ENCODE peak calls at places on chromosomes 6 and 20, in nine cellular contexts. I, S, X, R, U, W, G, N and V are unnamed samples. For H3K4me1, the result is how much of the 10 kb centered on the place peaks cover.

GRCh38 chr6:52326540-52327364 is 35.2 kb upstream of the PAQR8 start:
- DNase-seq in U (no peak), X (no peak), N (no peak), R (no peak), G (no peak), S (no peak), I (no peak), W (no peak), V (no peak)

GRCh38 chr6:121592261-121592935 is 157.0 kb downstream of the GJA1 start:
- DNase-seq in R (no peak), I (no peak), G (no peak), N (no peak), U (no peak), W (no peak), X (no peak), S (no peak), V (no peak)

GRCh38 chr6:148382856-148383255 is 40.2 kb downstream of the SASH1 start:
- DNase-seq in S (no peak), X (no peak), R (no peak), G (no peak), U (no peak), I (peak), W (no peak), N (no peak), V (no peak)

GRCh38 chr6:27248783-27249182 is 1.3 kb downstream of the PRSS16 start:
- DNase-seq in G (no peak), W (no peak), U (no peak), S (no peak), R (no peak), N (no peak), X (no peak), I (no peak), V (no peak)

GRCh38 chr6:148186916-148187315 is 155.7 kb upstream of the SASH1 start:
- DNase-seq in X (no peak), N (no peak), W (no peak), G (no peak), I (no peak), S (no peak), R (no peak), U (no peak), V (no peak)

GRCh38 chr6:114376611-114377206 is 33.9 kb upstream of the HS3ST5 start:
- DNase-seq in R (no peak), I (no peak), N (no peak), U (peak), G (no peak), W (no peak), X (no peak), S (no peak), V (no peak)

GRCh38 chr20:3164763-3165410 is 5.2 kb upstream of the FASTKD5 start:
- DNase-seq in G (no peak), R (no peak), S (peak), I (no peak), U (no peak), N (no peak), X (no peak), W (no peak), V (no peak)

GRCh38 chr20:63177134-63177784 is 38.7 kb downstream of the YTHDF1 start:
- DNase-seq in W (no peak), N (no peak), R (no peak), U (no peak), G (no peak), X (no peak), S (no peak), I (no peak), V (no peak)

GRCh38 chr20:50120935-50121693 is 8.2 kb upstream of the UBE2V1 start:
- DNase-seq in X (peak), I (peak), W (peak), U (peak), R (peak), N (peak), G (peak), S (peak), V (no peak)

GRCh38 chr6:73854998-73855718 is 159.2 kb downstream of the CD109 start:
- DNase-seq in I (peak), X (peak), U (peak), R (no peak), W (no peak), N (no peak), G (no peak), S (no peak), V (no peak)

GRCh38 chr20:44069203-44069931 is 117.6 kb downstream of the JPH2 start:
- DNase-seq in R (no peak), N (no peak), G (peak), S (peak), X (peak), U (no peak), W (no peak), I (no peak), V (no peak)

GRCh38 chr6:11613858-11614257 is 76.3 kb downstream of the TMEM170B start:
- DNase-seq in R (no peak), W (no peak), N (peak), I (peak), U (no peak), G (no peak), S (no peak), X (no peak), V (no peak)

GRCh38 chr6:37946021-37946420 is 126.5 kb downstream of the ZFAND3 start:
- DNase-seq in G (no peak), W (no peak), U (no peak), N (no peak), I (no peak), X (no peak), R (no peak), S (no peak), V (no peak)

GRCh38 chr6:132147530-132148011 is 196.4 kb upstream of the CCN2 start:
- DNase-seq in G (no peak), U (no peak), R (no peak), X (no peak), N (no peak), S (no peak), W (no peak), I (peak), V (no peak)

GRCh38 chr6:3887150-3887700 is 38.1 kb downstream of the FAM50B start:
- DNase-seq in U (no peak), X (no peak), G (no peak), S (peak), I (peak), W (no peak), R (no peak), N (peak), V (no peak)

GRCh38 chr6:28978959-28979561 is 26.1 kb downstream of the ZNF311 start:
- DNase-seq in W (no peak), U (no peak), I (no peak), X (no peak), N (no peak), G (no peak), S (no peak), R (no peak), V (no peak)

GRCh38 chr6:12343122-12343439 is 52.9 kb downstream of the EDN1 start:
- DNase-seq in R (no peak), X (no peak), W (no peak), U (no peak), S (no peak), I (no peak), G (no peak), N (no peak), V (no peak)

GRCh38 chr6:81476881-81477280 is 275.6 kb downstream of the TENT5A start:
- DNase-seq in U (no peak), X (no peak), I (peak), N (no peak), G (no peak), S (no peak), R (no peak), W (no peak), V (no peak)

GRCh38 chr6:126914172-126914571 is 204.3 kb upstream of the RSPO3 start:
- DNase-seq in N (no peak), S (no peak), W (no peak), R (no peak), X (no peak), G (no peak), U (no peak), I (no peak), V (no peak)

GRCh38 chr20:33685328-33686007 is 717 bp downstream of the E2F1 start:
- DNase-seq in R (no peak), S (no peak), W (no peak), G (peak), X (peak), I (no peak), U (no peak), N (peak), V (no peak)

GRCh38 chr20:63145156-63145555 is 70.8 kb downstream of the YTHDF1 start:
- DNase-seq in I (peak), N (no peak), U (no peak), R (no peak), W (no peak), X (no peak), S (no peak), G (no peak), V (peak)

GRCh38 chr6:89763550-89763949 is 56.0 kb downstream of the MDN1 start:
- DNase-seq in W (no peak), U (no peak), S (no peak), I (peak), R (no peak), N (no peak), G (no peak), X (no peak), V (no peak)

GRCh38 chr6:87291879-87292278 is 30.5 kb upstream of the SMIM8 start:
- DNase-seq in N (no peak), G (no peak), W (no peak), R (no peak), S (no peak), U (no peak), X (no peak), I (no peak), V (no peak)

GRCh38 chr6:15674690-15675386 is 12.0 kb upstream of the DTNBP1 start:
- DNase-seq in I (no peak), W (no peak), U (peak), N (no peak), S (no peak), X (peak), R (no peak), G (no peak), V (no peak)

GRCh38 chr20:64237316-64237715 is 18.2 kb upstream of the PCMTD2 start:
- DNase-seq in U (no peak), W (no peak), S (no peak), I (no peak), X (no peak), N (no peak), R (peak), G (no peak), V (peak)

GRCh38 chr20:2742934-2743559 is 50.5 kb downstream of the EBF4 start:
- DNase-seq in S (no peak), I (peak), G (peak), W (no peak), U (peak), X (peak), R (peak), N (peak), V (peak)

GRCh38 chr6:45965007-45965406 is 50.7 kb downstream of the CLIC5 start:
- DNase-seq in R (no peak), X (no peak), G (no peak), U (no peak), I (no peak), S (no peak), W (no peak), N (no peak), V (no peak)

GRCh38 chr6:168012431-168013249 is 15.2 kb downstream of the KIF25 start:
- DNase-seq in U (no peak), R (peak), X (no peak), G (no peak), S (no peak), W (no peak), I (no peak), N (no peak), V (no peak)

GRCh38 chr20:47137231-47137865 is 219.2 kb downstream of the ZMYND8 start:
- DNase-seq in R (no peak), S (no peak), N (no peak), X (no peak), U (no peak), W (no peak), G (no peak), I (peak), V (no peak)

GRCh38 chr20:21125072-21125848 is 622 bp upstream of the KIZ start:
- DNase-seq in I (peak), R (peak), X (no peak), W (no peak), U (peak), G (peak), S (peak), N (no peak), V (peak)

GRCh38 chr6:20569000-20569610 is 34.8 kb downstream of the CDKAL1 start:
- DNase-seq in R (no peak), S (no peak), U (no peak), W (no peak), N (no peak), X (no peak), G (no peak), I (peak), V (no peak)

GRCh38 chr6:3825851-3826581 is 23.2 kb upstream of the FAM50B start:
- DNase-seq in W (peak), X (no peak), G (peak), S (peak), N (peak), U (no peak), I (peak), R (peak), V (peak)

GRCh38 chr6:37134622-37135191 is 35.2 kb upstream of the PIM1 start:
- DNase-seq in N (peak), R (no peak), S (peak), U (no peak), G (peak), W (no peak), I (peak), X (no peak), V (no peak)

GRCh38 chr6:85464260-85464644 is 14.4 kb downstream of the NT5E start:
- DNase-seq in S (no peak), R (no peak), X (no peak), I (peak), G (no peak), U (no peak), N (peak), W (no peak), V (no peak)

GRCh38 chr6:5906340-5906670 is 100.4 kb downstream of the NRN1 start:
- DNase-seq in I (no peak), R (no peak), G (no peak), U (no peak), N (no peak), S (no peak), W (no peak), X (no peak), V (no peak)

GRCh38 chr6:92159046-92159445 is 1260.3 kb downstream of the EPHA7 start:
- DNase-seq in X (no peak), U (no peak), W (no peak), S (no peak), I (no peak), G (no peak), N (no peak), R (no peak), V (no peak)

GRCh38 chr6:92160226-92160625 is 1259.1 kb downstream of the EPHA7 start:
- DNase-seq in U (no peak), I (no peak), N (no peak), R (no peak), X (no peak), S (no peak), W (no peak), G (no peak), V (no peak)

GRCh38 chr6:92161953-92162352 is 1257.4 kb downstream of the EPHA7 start:
- DNase-seq in S (no peak), X (no peak), N (no peak), W (no peak), G (no peak), R (no peak), I (no peak), U (no peak), V (no peak)
- TF ChIP-seq CTCF in S (no peak), X (no peak), N (no peak), W (no peak), G (no peak), R (no peak), I (no peak), U (no peak), V (no peak)

DNA sequence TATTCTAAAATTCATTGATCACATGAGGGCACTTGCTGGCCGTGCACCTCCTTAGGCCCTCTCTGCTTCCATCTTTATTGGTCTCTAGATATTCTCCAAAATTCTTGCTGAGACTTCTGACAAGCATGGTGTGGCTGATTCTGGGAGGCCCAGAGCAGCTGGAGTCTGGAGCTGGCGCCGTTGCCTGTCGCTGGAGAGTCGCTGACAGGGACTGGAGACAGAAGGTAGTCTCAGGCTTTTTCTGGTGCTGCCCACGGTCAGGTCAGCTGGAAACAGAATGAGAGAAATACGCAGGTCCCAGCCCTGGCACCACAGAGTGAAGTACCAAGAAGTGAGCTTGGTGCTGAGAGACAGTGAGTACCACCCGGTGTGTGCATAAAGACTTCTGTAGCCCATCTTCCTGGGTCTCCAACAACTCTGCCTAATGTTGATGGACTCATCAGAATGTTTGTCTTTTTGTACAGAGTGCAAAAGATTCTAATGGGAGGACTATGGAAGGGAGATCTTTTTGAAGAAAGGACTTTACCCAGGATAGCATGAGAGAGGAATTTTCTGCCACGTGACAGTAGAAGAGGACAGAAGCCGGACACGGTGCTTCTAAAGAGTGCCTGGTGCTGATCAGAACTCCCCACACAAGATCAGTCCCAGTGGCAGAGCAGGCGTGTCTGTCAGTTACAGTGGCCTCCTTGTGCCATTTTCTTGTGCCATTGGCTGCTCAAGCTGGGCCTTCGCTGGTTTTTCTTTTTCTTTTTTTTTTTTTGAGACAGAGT is 1.8 kb upstream of the ALDH8A1 start:
- DNase-seq in I (no peak), N (no peak), X (no peak), S (peak), G (no peak), U (no peak), W (no peak), R (no peak), V (no peak)
- H3K4me3 ChIP-seq in I (no peak), N (no peak), X (no peak), S (peak), G (no peak), U (no peak), W (no peak), R (no peak), V (no peak)

GRCh38 chr6:31836036-31836675 is 8.6 kb downstream of the HSPA1B start:
- DNase-seq in G (no peak), W (no peak), U (no peak), R (no peak), N (no peak), S (no peak), I (peak), X (no peak), V (no peak)
- H3K4me1 ChIP-seq in G (half or more), W (half or more), U (under half), R (half or more), N (under half), S (under half), I (under half), X (under half), V (under half)

GRCh38 chr6:13395272-13396237 is 67.2 kb upstream of the TBC1D7 start:
- DNase-seq in X (no peak), U (peak), I (peak), R (peak), S (peak), N (peak), W (peak), G (peak), V (peak)

GRCh38 chr6:13398081-13398406 is 69.7 kb upstream of the TBC1D7 start:
- DNase-seq in G (no peak), R (no peak), I (no peak), U (no peak), W (no peak), X (no peak), N (peak), S (no peak), V (no peak)

GRCh38 chr6:13398421-13398994 is 70.2 kb upstream of the TBC1D7 start:
- DNase-seq in N (no peak), R (no peak), I (no peak), S (no peak), U (peak), G (no peak), X (no peak), W (no peak), V (no peak)

GRCh38 chr6:13396241-13396792 is 68.0 kb upstream of the TBC1D7 start:
- DNase-seq in I (no peak), X (no peak), G (no peak), S (no peak), U (no peak), R (no peak), N (no peak), W (no peak), V (no peak)

GRCh38 chr6:13397359-13398080 is 69.2 kb upstream of the TBC1D7 start:
- DNase-seq in W (no peak), I (no peak), N (peak), X (peak), S (no peak), G (peak), U (no peak), R (peak), V (no peak)
- TF ChIP-seq CTCF in W (peak), I (peak), N (no peak), X (no peak), S (no peak), G (no peak), U (no peak), R (no peak), V (no peak)

GRCh38 chr20:25116746-25117457 is 35.0 kb upstream of the VSX1 start:
- DNase-seq in S (no peak), X (no peak), W (no peak), R (no peak), I (no peak), N (no peak), G (no peak), U (no peak), V (no peak)
- H3K4me3 ChIP-seq in S (no peak), X (no peak), W (no peak), R (no peak), I (no peak), N (no peak), G (no peak), U (no peak), V (no peak)

GRCh38 chr20:45783656-45784294 is 7.9 kb downstream of the WFDC3 start:
- DNase-seq in I (no peak), R (peak), W (peak), S (no peak), X (no peak), N (peak), U (no peak), G (peak), V (peak)
- H3K4me1 ChIP-seq in I (under half), R (under half), W (under half), S (under half), X (under half), N (half or more), U (under half), G (half or more), V (under half)

DNA sequence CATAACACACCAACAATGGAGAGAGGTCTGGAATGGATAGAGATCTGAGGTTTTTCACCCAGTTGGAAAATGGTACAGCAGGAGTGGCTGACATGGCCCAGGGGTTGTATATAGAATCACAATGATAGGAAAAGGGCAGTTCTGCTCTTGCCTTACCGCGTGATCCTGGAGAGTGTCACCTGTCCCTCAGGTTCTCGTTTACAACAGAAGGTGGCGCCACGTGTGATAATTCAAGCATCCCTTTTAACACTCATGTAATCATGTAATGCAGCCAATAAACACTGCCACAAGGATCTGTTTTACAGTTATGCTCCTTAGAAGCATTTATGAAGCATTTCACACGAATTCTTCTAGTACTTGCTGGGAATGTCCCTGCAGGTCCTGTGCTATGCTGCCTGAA is 12.9 kb upstream of the WFDC2 start:
- DNase-seq in N (peak), I (no peak), X (peak), R (peak), S (no peak), G (peak), W (no peak), U (peak), V (no peak)
- TF ChIP-seq CTCF in N (peak), I (no peak), X (peak), R (peak), S (peak), G (peak), W (peak), U (peak), V (peak)

GRCh38 chr20:8854566-8854965 is 214.3 kb upstream of the PLCB4 start:
- DNase-seq in U (peak), S (peak), W (peak), N (no peak), X (no peak), R (peak), I (peak), G (peak), V (peak)
- H3K4me3 ChIP-seq in U (no peak), S (no peak), W (peak), N (no peak), X (no peak), R (peak), I (peak), G (no peak), V (peak)